ENCODE peak calls at places on chromosome 22, in nine cellular contexts. P is prostate gland; K is cardiac muscle cell; N is tibial artery; D is effector memory CD4-positive, alpha-beta T cell; E is CD4-positive, CD25-positive, alpha-beta regulatory T cell; A is kidney; B is IMR-90; C is uterus. V is an unnamed sample.

GRCh38 chr22:47064016-47064415 is 301.6 kb downstream of the TBC1D22A start:
- DNase-seq in D (no peak), P (no peak), K (no peak), N (no peak), E (no peak), B (no peak), C (no peak), A (no peak), V (peak; percentile 35)

GRCh38 chr22:45231293-45231692 is 9.4 kb downstream of the KIAA0930 start:
- DNase-seq in B (no peak), C (no peak), K (no peak), E (no peak), N (no peak), P (no peak), A (no peak), D (no peak), V (peak; percentile 20)

GRCh38 chr22:50576070-50576469 is 2.2 kb downstream of the CPT1B start:
- DNase-seq in A (no peak), C (no peak), K (peak; percentile 60), B (peak; percentile 44), E (no peak), P (no peak), D (no peak), N (no peak), V (peak; percentile 74)

GRCh38 chr22:17569971-17570511 is 6.7 kb downstream of the SLC25A18 start:
- DNase-seq in A (peak; percentile 82), D (no peak), E (no peak), C (peak; percentile 32), N (no peak), B (peak; percentile 4), K (peak; percentile 34), P (no peak), V (no peak)

GRCh38 chr22:46076651-46077339 is 73.5 kb upstream of the PPARA start:
- DNase-seq in E (no peak), K (no peak), A (peak; percentile 77), N (peak; percentile 46), D (no peak), P (peak; percentile 44), C (peak; percentile 55), B (peak; percentile 37), V (no peak)

GRCh38 chr22:42871146-42872050 is 14.3 kb upstream of the ARFGAP3 start:
- DNase-seq in D (no peak), E (no peak), P (no peak), A (no peak), K (no peak), C (no peak), B (no peak), N (no peak), V (peak; percentile 49)

GRCh38 chr22:23533328-23533762 is 46.7 kb downstream of the IGLL1 start:
- DNase-seq in D (no peak), C (no peak), E (no peak), N (peak; percentile 19), B (peak; percentile 10), A (peak; percentile 61), K (peak; percentile 84), P (no peak), V (peak; percentile 92)

GRCh38 chr22:31240011-31240410 is 27.9 kb downstream of the LIMK2 start:
- DNase-seq in N (no peak), A (no peak), C (no peak), P (no peak), K (no peak), B (peak; percentile 63), E (peak; percentile 20), D (no peak), V (no peak)

GRCh38 chr22:46582281-46582811 is 37.8 kb upstream of the GRAMD4 start:
- DNase-seq in B (no peak), P (no peak), A (peak; percentile 61), C (no peak), D (no peak), N (no peak), K (no peak), E (no peak), V (no peak)

GRCh38 chr22:46303347-46303965 is 6.8 kb downstream of the GTSE1 start:
- DNase-seq in E (no peak), C (no peak), B (peak; percentile 65), N (no peak), D (no peak), A (no peak), P (no peak), K (no peak), V (no peak)

GRCh38 chr22:46045459-46046298 is 68.7 kb upstream of the WNT7B start:
- DNase-seq in K (no peak), P (no peak), C (peak; percentile 32), E (no peak), N (peak; percentile 57), A (peak; percentile 76), B (no peak), D (no peak), V (no peak)

GRCh38 chr22:24875862-24876506 is 70.0 kb downstream of the SGSM1 start:
- DNase-seq in P (no peak), B (no peak), E (peak; percentile 1), D (no peak), A (no peak), C (no peak), K (peak; percentile 90), N (no peak), V (peak; percentile 79)

GRCh38 chr22:24761888-24762675 is 12.4 kb downstream of the PIWIL3 start:
- DNase-seq in N (no peak), D (no peak), K (no peak), E (no peak), B (peak; percentile 30), P (no peak), C (no peak), A (no peak), V (no peak)

GRCh38 chr22:46043816-46044717 is 67.1 kb upstream of the WNT7B start:
- DNase-seq in B (no peak), K (no peak), D (no peak), N (peak; percentile 47), E (peak; percentile 34), C (peak; percentile 57), A (peak; percentile 84), P (peak; percentile 82), V (peak; percentile 77)

DNA sequence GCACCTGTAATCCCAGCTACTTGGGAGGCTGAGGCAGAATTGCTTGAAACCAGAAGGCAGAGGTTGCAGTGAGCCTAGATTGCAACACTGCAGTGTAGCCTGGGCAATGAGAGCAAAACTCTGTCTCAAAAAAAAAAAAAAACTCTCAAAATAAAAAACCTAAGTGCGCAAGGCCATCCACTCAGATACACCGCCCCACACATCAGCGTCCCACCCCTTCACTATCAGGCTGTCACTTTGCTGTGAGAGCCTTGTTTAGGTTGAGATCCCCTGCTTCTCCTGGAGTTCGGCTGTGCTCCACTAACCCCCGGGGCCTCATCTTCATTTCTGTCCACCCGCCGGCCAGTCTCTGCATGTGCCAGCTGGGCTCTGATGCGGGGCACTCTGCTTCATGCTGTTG is 12.1 kb downstream of the SLC25A1 start:
- DNase-seq in A (no peak), B (no peak), D (no peak), P (no peak), K (no peak), E (no peak), C (no peak), N (no peak), V (no peak)
- H3K4me3 ChIP-seq in A (no peak overlapping the region), B (no peak overlapping the region), D (no peak overlapping the region), P (no peak overlapping the region), K (no peak overlapping the region), E (no peak overlapping the region), C (no peak overlapping the region), N (no peak overlapping the region), V (no peak overlapping the region)

DNA sequence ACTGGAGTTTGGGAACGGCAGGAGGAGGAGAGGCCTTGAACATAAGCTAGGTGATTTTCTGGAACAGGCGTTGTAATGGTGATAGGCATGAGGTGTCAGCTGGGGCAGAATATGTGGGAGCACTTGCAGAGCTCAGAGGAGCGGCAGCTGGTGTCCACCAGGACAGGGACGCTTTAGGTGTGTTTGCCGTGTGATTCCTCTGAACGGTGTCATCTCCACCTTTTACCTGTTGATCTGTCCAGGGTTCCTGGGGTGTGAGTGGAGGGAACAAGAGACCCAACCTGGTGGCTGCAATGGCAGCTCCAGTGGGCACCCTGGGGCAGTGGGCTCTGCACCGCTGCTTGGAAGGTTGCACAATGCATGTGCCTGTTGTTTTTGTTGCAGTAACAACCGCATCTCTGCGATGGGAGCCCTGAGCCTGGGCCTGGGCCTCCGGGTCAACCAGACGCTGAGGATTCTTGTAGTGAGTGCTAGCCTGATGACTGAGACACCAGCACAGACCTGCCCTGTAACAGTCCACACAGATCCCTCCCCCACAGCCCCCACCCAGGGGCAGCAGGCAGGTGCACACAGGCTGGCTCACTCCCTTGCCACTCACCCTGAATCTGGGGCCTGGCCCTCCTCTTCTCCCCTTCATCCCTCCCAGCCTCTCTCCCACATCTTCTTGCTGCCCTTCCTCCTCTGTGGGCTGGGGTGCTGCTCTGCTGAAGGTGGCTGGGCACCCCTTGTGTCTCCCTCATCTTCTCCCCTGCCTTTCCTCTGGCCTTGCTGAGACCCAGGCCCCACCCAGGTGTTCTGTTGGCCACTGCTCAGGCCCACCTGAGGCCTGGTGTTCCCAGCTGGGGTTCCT is 9.2 kb downstream of the LRRC74B start:
- DNase-seq in A (peak; percentile 61), K (no peak), B (no peak), P (no peak), D (no peak), N (no peak), C (peak; percentile 11), E (no peak), V (no peak)
- H3K36me3 ChIP-seq in A (no peaks in the 10 kb centered on the region), K (no peaks in the 10 kb centered on the region), B (no peaks in the 10 kb centered on the region), P (no peaks in the 10 kb centered on the region), D (no peaks in the 10 kb centered on the region), N (no peaks in the 10 kb centered on the region), C (no peaks in the 10 kb centered on the region), E (no peaks in the 10 kb centered on the region), V (no peaks in the 10 kb centered on the region)

DNA sequence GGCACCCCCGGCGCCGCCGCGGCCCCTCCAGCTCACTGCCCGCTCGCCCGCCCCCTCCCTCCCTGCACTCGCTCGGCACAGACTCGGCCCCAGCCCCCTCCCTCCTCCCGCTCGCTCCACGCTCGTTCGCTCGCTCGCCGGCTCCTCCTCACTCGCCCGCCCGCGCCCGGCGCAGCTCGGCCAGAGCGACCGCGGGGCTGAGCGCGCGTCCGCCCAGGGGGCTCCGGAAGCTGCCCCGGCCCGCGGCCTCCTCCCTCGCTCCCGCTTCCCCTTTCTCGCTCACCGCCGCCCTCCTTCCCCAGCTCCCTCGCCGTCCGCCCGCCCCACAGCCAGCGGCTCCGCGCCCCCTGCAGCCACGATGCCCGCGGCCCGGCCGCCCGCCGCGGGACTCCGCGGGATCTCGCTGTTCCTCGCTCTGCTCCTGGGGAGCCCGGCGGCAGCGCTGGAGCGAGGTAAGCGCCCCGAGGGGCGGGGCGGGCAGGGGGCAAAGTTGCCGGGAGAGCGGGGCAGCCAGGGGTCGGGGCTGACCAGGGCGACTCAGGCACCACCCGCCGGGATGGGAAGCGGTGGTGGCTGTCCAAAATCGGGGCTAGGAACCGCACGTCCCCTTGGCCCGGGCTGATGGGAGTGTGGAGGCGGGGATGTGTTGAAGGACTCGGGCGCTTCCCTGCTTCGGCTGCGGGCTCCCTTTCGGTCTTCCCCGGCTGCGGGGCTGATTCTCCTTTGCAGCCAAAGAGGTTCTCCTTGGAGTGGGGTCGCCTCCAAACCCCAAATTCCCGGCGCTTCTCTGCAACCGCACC is at the start of gene SEZ6L:
- DNase-seq in D (no peak), K (peak; percentile 66), N (no peak), C (no peak), A (no peak), E (no peak), P (no peak), B (no peak), V (peak; percentile 87)
- H3K4me3 ChIP-seq in D (no peak within 1 kb of the TSS), K (peak within 1 kb of the TSS; percentile 51), N (peak within 1 kb of the TSS; percentile 55), C (no peak within 1 kb of the TSS), A (no peak within 1 kb of the TSS), E (no peak within 1 kb of the TSS), P (peak within 1 kb of the TSS; percentile 30), B (no peak within 1 kb of the TSS), V (peak within 1 kb of the TSS; percentile 52)

DNA sequence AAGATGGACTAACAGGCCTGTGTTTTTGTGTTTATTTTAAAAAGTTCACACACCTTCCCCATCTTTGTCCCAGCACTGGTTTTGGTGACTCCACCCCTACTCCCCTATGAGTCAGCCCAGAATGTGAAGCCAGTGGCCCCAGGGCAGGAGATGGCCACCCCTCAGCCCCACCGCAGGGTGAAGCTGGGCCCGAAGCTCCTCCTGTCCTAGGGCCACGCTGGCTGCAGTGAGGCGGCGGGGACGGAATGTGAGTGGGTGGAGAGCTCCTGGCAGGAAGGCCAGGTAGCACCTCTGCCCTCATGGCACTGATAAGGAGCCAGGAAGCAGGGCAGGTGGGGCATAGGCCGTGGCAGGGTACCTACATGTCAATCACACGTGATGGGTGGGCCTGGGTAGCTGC is 39.9 kb downstream of the SGSM3 start:
- DNase-seq in N (no peak), K (no peak), E (no peak), C (no peak), P (no peak), A (no peak), D (no peak), B (no peak), V (peak; percentile 48)
- H3K36me3 ChIP-seq in N (peaks cover 65% of the 10 kb centered on the region), K (peaks cover 13% of the 10 kb centered on the region), E (peaks cover 73% of the 10 kb centered on the region), C (no peaks in the 10 kb centered on the region), P (peaks cover 8% of the 10 kb centered on the region), A (peaks cover 24% of the 10 kb centered on the region), D (peaks cover 72% of the 10 kb centered on the region), B (peaks cover 66% of the 10 kb centered on the region), V (peaks cover 8% of the 10 kb centered on the region)

V was measured in H7.